ENCODE peak calls at places on chromosome 5, in four cellular contexts. U is iPS DF 6.9, A is SK-MEL-5, L is bronchial epithelial cell. M is an unnamed sample.

GRCh38 chr5:119275873-119276214 is 80.0 kb upstream of the TNFAIP8 start:
- DNase-seq in U (no peak), A (no peak), L (no peak), M (no peak)

GRCh38 chr5:89255845-89256463 is 373.0 kb upstream of the MEF2C start:
- DNase-seq in U (peak), A (peak), L (peak), M (no peak)

GRCh38 chr5:179287071-179287470 is 58.2 kb downstream of the ADAMTS2 start:
- DNase-seq in U (no peak), A (no peak), L (no peak), M (no peak)

GRCh38 chr5:87322381-87322780 is 54.7 kb downstream of the RASA1 start:
- DNase-seq in U (no peak), A (no peak), L (no peak), M (no peak)

GRCh38 chr5:15074651-15075050 is 203.1 kb upstream of the ANKH start:
- DNase-seq in U (no peak), A (no peak), L (peak), M (no peak)

GRCh38 chr5:179805529-179806249 is 977 bp downstream of the MGAT4B start:
- DNase-seq in U (no peak), A (no peak), L (no peak), M (no peak)

GRCh38 chr5:7015586-7016256 is 302.5 kb downstream of the TENT4A start:
- DNase-seq in U (peak), A (peak), L (no peak), M (no peak)

GRCh38 chr5:108748010-108748353 is 285 bp downstream of the FER start:
- DNase-seq in U (no peak), A (no peak), L (no peak), M (no peak)

GRCh38 chr5:126503602-126504104 is 80.4 kb downstream of the GRAMD2B start:
- DNase-seq in U (no peak), A (peak), L (peak), M (no peak)

GRCh38 chr5:5585751-5586341 is 163.4 kb downstream of the ICE1 start:
- DNase-seq in U (no peak), A (no peak), L (no peak), M (no peak)

GRCh38 chr5:17235736-17236330 is 18.4 kb downstream of the BASP1 start:
- DNase-seq in U (no peak), A (no peak), L (no peak), M (no peak)

GRCh38 chr5:110663525-110663924 is 62.9 kb downstream of the TMEM232 start:
- DNase-seq in U (no peak), A (no peak), L (no peak), M (no peak)

GRCh38 chr5:59620535-59621212 is 272.9 kb downstream of the PDE4D start:
- DNase-seq in U (no peak), A (no peak), L (no peak), M (no peak)

M was measured in D721Med.